ENCODE peak calls at places on chromosomes 6 and 20, in seven cellular contexts. One of them, this sample, is unnamed.

GRCh38 chr6:141103246-141103645 is 1029.5 kb upstream of the GJE1 start:
- DNase-seq in lower lobe of right lung: no peak
- DNase-seq in AG04450: no peak
- DNase-seq in AG04449: peak
- DNase-seq in endothelial cell of umbilical vein: peak
- DNase-seq in pancreas: no peak
- DNase-seq in tibial artery: no peak
- DNase-seq in this sample: no peak

GRCh38 chr6:135033238-135033637 is 21.4 kb downstream of the HBS1L start:
- DNase-seq in lower lobe of right lung: no peak
- DNase-seq in AG04450: no peak
- DNase-seq in AG04449: no peak
- DNase-seq in endothelial cell of umbilical vein: no peak
- DNase-seq in pancreas: peak
- DNase-seq in tibial artery: no peak
- DNase-seq in this sample: no peak

GRCh38 chr6:32969685-32970412 is 1.5 kb downstream of the BRD2 start:
- DNase-seq in lower lobe of right lung: peak
- DNase-seq in AG04450: peak
- DNase-seq in AG04449: peak
- DNase-seq in endothelial cell of umbilical vein: peak
- DNase-seq in pancreas: peak
- DNase-seq in tibial artery: peak
- DNase-seq in this sample: no peak

GRCh38 chr6:14038636-14039035 is 78.9 kb upstream of the CD83 start:
- DNase-seq in lower lobe of right lung: no peak
- DNase-seq in AG04450: no peak
- DNase-seq in AG04449: no peak
- DNase-seq in endothelial cell of umbilical vein: no peak
- DNase-seq in pancreas: no peak
- DNase-seq in tibial artery: no peak
- DNase-seq in this sample: no peak

GRCh38 chr20:35952480-35953410 is 1.6 kb downstream of the SCAND1 start:
- DNase-seq in lower lobe of right lung: no peak
- DNase-seq in AG04450: peak
- DNase-seq in AG04449: no peak
- DNase-seq in endothelial cell of umbilical vein: peak
- DNase-seq in pancreas: peak
- DNase-seq in tibial artery: no peak
- DNase-seq in this sample: no peak

GRCh38 chr20:51594206-51594998 is 51.9 kb upstream of the NFATC2 start:
- DNase-seq in lower lobe of right lung: no peak
- DNase-seq in AG04450: no peak
- DNase-seq in AG04449: no peak
- DNase-seq in endothelial cell of umbilical vein: no peak
- DNase-seq in pancreas: no peak
- DNase-seq in tibial artery: no peak
- DNase-seq in this sample: no peak

GRCh38 chr6:156269751-156270369 is 507.3 kb upstream of the ARID1B start:
- DNase-seq in lower lobe of right lung: no peak
- DNase-seq in AG04450: no peak
- DNase-seq in AG04449: no peak
- DNase-seq in endothelial cell of umbilical vein: no peak
- DNase-seq in pancreas: no peak
- DNase-seq in tibial artery: no peak
- DNase-seq in this sample: no peak

GRCh38 chr6:157518399-157519250 is 137.6 kb downstream of the ZDHHC14 start:
- DNase-seq in lower lobe of right lung: no peak
- DNase-seq in AG04450: no peak
- DNase-seq in AG04449: peak
- DNase-seq in endothelial cell of umbilical vein: no peak
- DNase-seq in pancreas: no peak
- DNase-seq in tibial artery: no peak
- DNase-seq in this sample: peak

GRCh38 chr6:52081237-52081636 is 6.2 kb downstream of the PKHD1 start:
- DNase-seq in lower lobe of right lung: no peak
- DNase-seq in AG04450: no peak
- DNase-seq in AG04449: no peak
- DNase-seq in endothelial cell of umbilical vein: no peak
- DNase-seq in pancreas: no peak
- DNase-seq in tibial artery: no peak
- DNase-seq in this sample: no peak

GRCh38 chr6:27782703-27783236 is 129.4 kb downstream of the OR2B2 start:
- DNase-seq in lower lobe of right lung: no peak
- DNase-seq in AG04450: no peak
- DNase-seq in AG04449: no peak
- DNase-seq in endothelial cell of umbilical vein: no peak
- DNase-seq in pancreas: no peak
- DNase-seq in tibial artery: no peak
- DNase-seq in this sample: no peak

GRCh38 chr20:64119301-64119680 is 11.9 kb upstream of the NPBWR2 start:
- DNase-seq in lower lobe of right lung: peak
- DNase-seq in AG04450: no peak
- DNase-seq in AG04449: no peak
- DNase-seq in endothelial cell of umbilical vein: no peak
- DNase-seq in pancreas: no peak
- DNase-seq in tibial artery: no peak
- DNase-seq in this sample: no peak

GRCh38 chr6:42390228-42390934 is 61.3 kb downstream of the TRERF1 start:
- DNase-seq in lower lobe of right lung: no peak
- DNase-seq in AG04450: no peak
- DNase-seq in AG04449: no peak
- DNase-seq in endothelial cell of umbilical vein: no peak
- DNase-seq in pancreas: no peak
- DNase-seq in tibial artery: no peak
- DNase-seq in this sample: no peak

GRCh38 chr20:45576995-45577394 is 2.1 kb downstream of the WFDC8 start:
- DNase-seq in lower lobe of right lung: no peak
- DNase-seq in AG04450: no peak
- DNase-seq in AG04449: peak
- DNase-seq in endothelial cell of umbilical vein: no peak
- DNase-seq in pancreas: no peak
- DNase-seq in tibial artery: no peak
- DNase-seq in this sample: no peak

GRCh38 chr20:56513096-56513806 is 11.3 kb upstream of the FAM209A start:
- DNase-seq in lower lobe of right lung: no peak
- DNase-seq in AG04450: no peak
- DNase-seq in AG04449: no peak
- DNase-seq in endothelial cell of umbilical vein: no peak
- DNase-seq in pancreas: no peak
- DNase-seq in tibial artery: peak
- DNase-seq in this sample: no peak

GRCh38 chr6:35072051-35072697 is 69.0 kb downstream of the TCP11 start:
- DNase-seq in lower lobe of right lung: peak
- DNase-seq in AG04450: no peak
- DNase-seq in AG04449: no peak
- DNase-seq in endothelial cell of umbilical vein: peak
- DNase-seq in pancreas: no peak
- DNase-seq in tibial artery: no peak
- DNase-seq in this sample: no peak

GRCh38 chr6:25614052-25614451 is 38.0 kb upstream of the SCGN start:
- DNase-seq in lower lobe of right lung: no peak
- DNase-seq in AG04450: no peak
- DNase-seq in AG04449: no peak
- DNase-seq in endothelial cell of umbilical vein: no peak
- DNase-seq in pancreas: no peak
- DNase-seq in tibial artery: no peak
- DNase-seq in this sample: no peak

DNA sequence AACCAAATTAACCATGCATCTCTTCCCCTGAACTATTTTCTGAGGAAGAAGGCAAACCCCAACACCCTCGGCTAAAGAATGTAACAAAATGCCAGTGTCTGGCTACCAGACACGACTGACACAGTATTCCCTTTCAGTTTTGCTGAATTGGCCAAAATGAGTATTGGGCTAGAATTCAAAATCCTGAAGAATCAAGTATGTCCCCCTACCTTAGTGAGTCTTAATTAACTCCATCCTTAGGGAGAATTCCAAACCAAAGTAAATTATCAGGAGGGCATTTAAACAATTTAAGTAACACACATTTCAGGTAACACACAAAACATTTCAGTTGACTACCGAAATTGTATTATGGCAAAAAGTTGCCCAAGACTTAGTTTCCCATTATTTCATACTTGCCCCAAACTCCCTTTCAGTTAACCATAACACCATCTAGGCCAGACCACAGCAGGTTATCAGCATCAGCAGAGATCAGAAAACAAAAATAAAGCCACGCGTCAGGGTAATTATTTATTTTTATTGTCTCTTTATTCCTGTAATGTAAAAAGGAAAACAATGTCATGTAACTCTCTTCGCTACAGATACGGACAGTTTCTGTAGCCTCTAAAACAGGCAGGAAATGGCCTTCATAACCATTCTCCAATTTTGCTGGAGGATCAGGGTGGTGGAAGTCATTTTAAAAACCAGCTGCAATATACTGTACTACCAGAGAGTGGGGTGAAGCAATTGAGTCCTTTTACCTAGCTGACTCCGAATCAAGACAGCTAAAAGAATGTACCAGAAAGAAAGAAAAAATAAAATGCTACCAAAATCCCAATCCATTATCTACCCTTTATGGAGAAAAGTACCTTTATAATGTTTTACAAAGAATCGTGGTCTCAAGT is 1.9 kb downstream of the SNX5 start:
- DNase-seq in lower lobe of right lung: no peak
- DNase-seq in AG04450: no peak
- DNase-seq in AG04449: no peak
- DNase-seq in endothelial cell of umbilical vein: peak
- DNase-seq in pancreas: no peak
- DNase-seq in tibial artery: no peak
- DNase-seq in this sample: no peak
- TF ChIP-seq CTCF in lower lobe of right lung: peak
- TF ChIP-seq CTCF in AG04450: peak
- TF ChIP-seq CTCF in AG04449: peak
- TF ChIP-seq CTCF in endothelial cell of umbilical vein: peak
- TF ChIP-seq CTCF in pancreas: no peak
- TF ChIP-seq CTCF in tibial artery: peak
- TF ChIP-seq CTCF in this sample: peak

DNA sequence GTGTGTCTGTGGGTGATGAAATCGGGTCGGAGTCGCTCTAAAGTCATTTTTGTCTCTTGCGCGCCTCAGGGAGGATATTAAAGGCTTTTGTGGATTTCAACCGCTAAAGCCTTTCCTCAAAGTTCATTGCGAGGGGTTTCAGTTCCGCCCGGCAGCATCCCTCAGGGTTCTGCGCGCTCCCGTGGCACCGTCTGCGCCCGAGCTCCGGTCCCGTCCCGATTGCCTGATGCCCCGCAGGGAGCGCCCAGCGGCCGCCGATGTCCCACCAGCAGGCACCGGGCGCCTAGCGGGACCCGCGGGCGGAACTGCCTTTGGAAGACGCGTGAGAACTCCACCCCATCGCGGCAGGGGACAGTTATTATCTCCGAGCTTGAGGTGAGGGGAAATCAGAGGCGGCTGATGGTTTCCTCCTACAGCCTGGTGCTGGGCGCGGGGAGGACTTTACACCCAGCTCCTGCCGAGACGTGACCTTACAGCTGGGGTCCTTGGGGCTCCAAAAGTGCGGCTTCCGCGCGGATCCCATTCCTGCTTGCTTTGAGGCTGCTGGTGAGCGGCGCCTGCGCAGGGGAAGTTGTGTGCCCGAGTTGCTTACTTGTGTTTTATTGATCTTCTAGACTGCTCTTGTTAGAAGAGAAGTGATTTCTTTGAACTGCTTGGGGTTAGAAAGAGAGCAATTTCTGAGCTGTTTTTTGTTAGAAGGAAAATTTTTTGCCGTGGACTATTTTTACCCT is 27.1 kb downstream of the ULBP1 start:
- DNase-seq in lower lobe of right lung: no peak
- DNase-seq in AG04450: no peak
- DNase-seq in AG04449: no peak
- DNase-seq in endothelial cell of umbilical vein: no peak
- DNase-seq in pancreas: peak
- DNase-seq in tibial artery: peak
- DNase-seq in this sample: no peak
- H3K4me3 ChIP-seq in lower lobe of right lung: peak
- H3K4me3 ChIP-seq in AG04450: peak
- H3K4me3 ChIP-seq in AG04449: no peak
- H3K4me3 ChIP-seq in endothelial cell of umbilical vein: peak
- H3K4me3 ChIP-seq in pancreas: no peak
- H3K4me3 ChIP-seq in tibial artery: peak
- H3K4me3 ChIP-seq in this sample: peak

DNA sequence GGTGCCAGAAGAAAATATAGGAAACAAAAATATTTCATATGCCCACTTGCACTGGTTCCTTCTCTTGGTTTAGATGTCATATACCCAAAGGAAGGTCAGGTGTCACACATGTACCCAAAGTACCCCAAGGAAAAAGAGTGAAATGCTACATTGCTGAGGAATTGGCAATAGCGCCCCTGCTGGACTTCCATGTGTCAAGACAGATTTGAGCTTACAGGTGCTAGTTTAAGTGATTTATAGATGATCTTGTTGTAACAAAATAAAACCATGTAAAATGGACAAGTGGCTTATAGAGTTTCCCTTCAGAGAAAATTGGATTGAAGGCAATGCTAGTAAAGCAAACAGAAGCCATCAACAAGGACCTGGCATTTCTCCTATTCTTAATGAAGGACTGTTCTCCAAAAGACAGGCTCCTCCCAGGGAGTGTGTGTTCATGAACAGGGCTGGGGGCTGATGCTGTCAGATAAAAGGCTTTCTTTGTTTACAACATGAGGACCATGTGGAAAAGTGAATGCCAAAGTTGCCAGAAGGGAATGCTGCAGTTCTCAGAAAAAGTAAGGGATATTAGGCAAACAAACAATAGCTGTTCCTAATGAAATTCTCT is 64.3 kb upstream of the PAK5 start:
- DNase-seq in lower lobe of right lung: no peak
- DNase-seq in AG04450: no peak
- DNase-seq in AG04449: no peak
- DNase-seq in endothelial cell of umbilical vein: peak
- DNase-seq in pancreas: no peak
- DNase-seq in tibial artery: no peak
- DNase-seq in this sample: no peak
- TF ChIP-seq CTCF in lower lobe of right lung: peak
- TF ChIP-seq CTCF in AG04450: peak
- TF ChIP-seq CTCF in AG04449: peak
- TF ChIP-seq CTCF in endothelial cell of umbilical vein: peak
- TF ChIP-seq CTCF in pancreas: peak
- TF ChIP-seq CTCF in tibial artery: no peak
- TF ChIP-seq CTCF in this sample: peak

GRCh38 chr6:106125925-106126435 is 39.8 kb downstream of the PRDM1 start:
- DNase-seq in lower lobe of right lung: no peak
- DNase-seq in AG04450: no peak
- DNase-seq in AG04449: no peak
- DNase-seq in endothelial cell of umbilical vein: no peak
- DNase-seq in pancreas: no peak
- DNase-seq in tibial artery: no peak
- DNase-seq in this sample: no peak

GRCh38 chr6:106132153-106132698 is 46.1 kb downstream of the PRDM1 start:
- DNase-seq in lower lobe of right lung: no peak
- DNase-seq in AG04450: no peak
- DNase-seq in AG04449: no peak
- DNase-seq in endothelial cell of umbilical vein: no peak
- DNase-seq in pancreas: no peak
- DNase-seq in tibial artery: no peak
- DNase-seq in this sample: no peak

GRCh38 chr6:106124437-106125423 is 38.6 kb downstream of the PRDM1 start:
- DNase-seq in lower lobe of right lung: no peak
- DNase-seq in AG04450: no peak
- DNase-seq in AG04449: no peak
- DNase-seq in endothelial cell of umbilical vein: no peak
- DNase-seq in pancreas: no peak
- DNase-seq in tibial artery: no peak
- DNase-seq in this sample: no peak

GRCh38 chr6:106133040-106133439 is 46.9 kb downstream of the PRDM1 start:
- DNase-seq in lower lobe of right lung: no peak
- DNase-seq in AG04450: no peak
- DNase-seq in AG04449: no peak
- DNase-seq in endothelial cell of umbilical vein: no peak
- DNase-seq in pancreas: no peak
- DNase-seq in tibial artery: no peak
- DNase-seq in this sample: no peak

GRCh38 chr6:106128981-106129761 is 43.0 kb downstream of the PRDM1 start:
- DNase-seq in lower lobe of right lung: no peak
- DNase-seq in AG04450: peak
- DNase-seq in AG04449: peak
- DNase-seq in endothelial cell of umbilical vein: no peak
- DNase-seq in pancreas: no peak
- DNase-seq in tibial artery: no peak
- DNase-seq in this sample: peak
- H3K4me3 ChIP-seq in lower lobe of right lung: no peak
- H3K4me3 ChIP-seq in AG04450: no peak
- H3K4me3 ChIP-seq in AG04449: no peak
- H3K4me3 ChIP-seq in endothelial cell of umbilical vein: no peak
- H3K4me3 ChIP-seq in pancreas: no peak
- H3K4me3 ChIP-seq in tibial artery: no peak
- H3K4me3 ChIP-seq in this sample: no peak